ENCODE peak calls at places on chromosomes 5 and 9, in ten cellular contexts. W is brain microvascular endothelial cell, U is HCT116, H is IMR-90, T is left ventricle myocardium inferior, B is NB4, I is bronchial epithelial cell, S is tibial nerve, P is tibial artery, J is psoas muscle. V is an unnamed sample.

GRCh38 chr9:122580360-122580759 is 2.8 kb downstream of the OR1L8 start:
- DNase-seq in W (peak; percentile 53), U (peak; percentile 4), H (peak; percentile 61), T (no peak), B (no peak), I (peak; percentile 55), S (no peak), P (no peak), J (no peak), V (no peak)

GRCh38 chr5:64872044-64872443 is 103.3 kb downstream of the CWC27 start:
- DNase-seq in W (no peak), U (no peak), H (peak; percentile 50), T (no peak), B (no peak), I (peak; percentile 60), S (no peak), P (no peak), J (no peak), V (no peak)

GRCh38 chr5:111172504-111172903 is 51.7 kb upstream of the CAMK4 start:
- DNase-seq in W (no peak), U (no peak), H (no peak), T (no peak), B (no peak), I (peak; percentile 8), S (no peak), P (no peak), J (no peak), V (no peak)

GRCh38 chr5:142976861-142977260 is 206.7 kb downstream of the ARHGAP26 start:
- DNase-seq in W (no peak), U (no peak), H (peak; percentile 29), T (no peak), B (peak; percentile 72), I (no peak), S (no peak), P (no peak), J (no peak), V (no peak)

GRCh38 chr5:74903165-74903787 is 37.1 kb upstream of the FAM169A start:
- DNase-seq in W (no peak), U (peak; percentile 72), H (no peak), T (no peak), B (no peak), I (peak; percentile 82), S (no peak), P (no peak), J (no peak), V (peak; percentile 16)

GRCh38 chr5:116554764-116555163 is 19.9 kb downstream of the SEMA6A start:
- DNase-seq in W (no peak), U (no peak), H (no peak), T (no peak), B (no peak), I (no peak), S (no peak), P (no peak), J (no peak), V (no peak)

GRCh38 chr9:137989156-137989555 is 111.6 kb downstream of the CACNA1B start:
- DNase-seq in W (no peak), U (no peak), H (no peak), T (no peak), B (no peak), I (no peak), S (no peak), P (no peak), J (no peak), V (no peak)

GRCh38 chr5:135004376-135004775 is 29.7 kb downstream of the PITX1 start:
- DNase-seq in W (no peak), U (no peak), H (no peak), T (no peak), B (no peak), I (no peak), S (no peak), P (no peak), J (no peak), V (no peak)

GRCh38 chr9:36135791-36136276 is 699 bp upstream of the GLIPR2 start:
- DNase-seq in W (no peak), U (no peak), H (no peak), T (no peak), B (no peak), I (no peak), S (no peak), P (no peak), J (no peak), V (no peak)

GRCh38 chr5:52481216-52481615 is 306.5 kb upstream of the ITGA1 start:
- DNase-seq in W (no peak), U (no peak), H (no peak), T (no peak), B (no peak), I (peak; percentile 85), S (no peak), P (no peak), J (no peak), V (no peak)

GRCh38 chr9:9914174-9914573 is 698.6 kb downstream of the PTPRD start:
- DNase-seq in W (no peak), U (no peak), H (no peak), T (no peak), B (no peak), I (no peak), S (no peak), P (no peak), J (no peak), V (no peak)

GRCh38 chr9:9920425-9920824 is 692.4 kb downstream of the PTPRD start:
- DNase-seq in W (no peak), U (no peak), H (no peak), T (no peak), B (no peak), I (no peak), S (no peak), P (no peak), J (no peak), V (no peak)

GRCh38 chr9:9921771-9922170 is 691.0 kb downstream of the PTPRD start:
- DNase-seq in W (no peak), U (no peak), H (no peak), T (no peak), B (no peak), I (peak; percentile 19), S (no peak), P (no peak), J (no peak), V (no peak)

GRCh38 chr9:9917400-9917799 is 695.4 kb downstream of the PTPRD start:
- DNase-seq in W (no peak), U (no peak), H (no peak), T (no peak), B (no peak), I (no peak), S (no peak), P (no peak), J (no peak), V (no peak)

GRCh38 chr9:9919174-9919573 is 693.6 kb downstream of the PTPRD start:
- DNase-seq in W (no peak), U (no peak), H (no peak), T (no peak), B (no peak), I (no peak), S (no peak), P (no peak), J (no peak), V (no peak)
- TF ChIP-seq CTCF in W (no peak), U (no peak), H (no peak), T (no peak), B (no peak), I (no peak), S (no peak), P (no peak), J (no peak), V (no peak)

DNA sequence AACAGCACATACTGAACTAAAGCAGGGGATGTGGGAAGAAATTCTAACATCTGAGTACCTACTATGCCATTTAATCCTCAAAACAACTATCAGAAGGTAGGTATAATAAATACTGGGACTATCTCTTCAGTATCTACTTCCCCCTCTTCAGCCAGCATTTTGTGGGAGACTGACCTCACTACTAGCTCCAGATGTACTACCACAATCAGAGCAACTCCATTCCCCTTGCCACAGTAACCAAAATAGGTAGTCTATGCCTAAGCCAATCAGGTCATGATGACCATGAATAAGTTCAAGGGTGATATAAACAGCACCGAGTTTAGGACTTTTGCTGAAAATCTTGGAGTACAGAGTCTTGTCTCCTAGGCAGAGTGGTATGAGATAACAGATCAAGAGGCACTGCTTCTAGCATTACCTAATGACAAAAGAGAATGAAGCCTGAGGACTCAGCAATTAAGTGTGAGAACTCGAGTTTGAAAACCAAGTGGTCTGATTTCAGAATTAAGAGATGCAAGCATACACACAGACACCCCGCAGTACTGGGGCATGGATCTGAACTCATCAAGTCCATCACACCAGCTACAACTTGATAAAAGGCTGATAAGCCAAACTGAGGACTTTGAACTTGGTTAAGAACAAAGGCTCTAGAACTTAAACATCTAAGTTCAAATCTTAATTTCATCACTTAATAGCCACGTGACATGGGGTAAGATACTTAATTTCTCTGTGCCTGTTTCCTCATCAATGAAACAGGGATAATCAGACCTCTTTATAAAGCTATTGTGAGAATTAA is 9.7 kb downstream of the FNIP1 start:
- DNase-seq in W (no peak), U (no peak), H (no peak), T (no peak), B (no peak), I (no peak), S (no peak), P (no peak), J (no peak), V (no peak)
- H3K4me3 ChIP-seq in W (no peak overlapping the region), U (no peak overlapping the region), H (no peak overlapping the region), T (no peak overlapping the region), B (no peak overlapping the region), I (no peak overlapping the region), S (no peak overlapping the region), P (no peak overlapping the region), J (peak overlapping the region; percentile 4), V (no peak overlapping the region)

GRCh38 chr9:96241391-96241809 is 60.6 kb downstream of the HSD17B3 start:
- DNase-seq in W (no peak), U (peak; percentile 82), H (no peak), T (no peak), B (no peak), I (peak; percentile 84), S (no peak), P (no peak), J (no peak), V (peak; percentile 52)

GRCh38 chr9:96246267-96246671 is 55.7 kb downstream of the HSD17B3 start:
- DNase-seq in W (no peak), U (no peak), H (no peak), T (no peak), B (no peak), I (no peak), S (no peak), P (no peak), J (no peak), V (no peak)

GRCh38 chr9:96242829-96243228 is 59.1 kb downstream of the HSD17B3 start:
- DNase-seq in W (no peak), U (no peak), H (no peak), T (no peak), B (no peak), I (no peak), S (no peak), P (no peak), J (no peak), V (no peak)

GRCh38 chr9:96243798-96244197 is 58.2 kb downstream of the HSD17B3 start:
- DNase-seq in W (no peak), U (no peak), H (no peak), T (no peak), B (no peak), I (no peak), S (no peak), P (no peak), J (no peak), V (no peak)

GRCh38 chr9:96245399-96245798 is 56.6 kb downstream of the HSD17B3 start:
- DNase-seq in W (no peak), U (no peak), H (no peak), T (no peak), B (peak; percentile 15), I (no peak), S (no peak), P (no peak), J (no peak), V (no peak)
- TF ChIP-seq CTCF in W (peak; percentile 33), U (peak; percentile 24), H (no peak), T (no peak), B (peak; percentile 45), I (no peak), S (no peak), P (no peak), J (no peak), V (peak; percentile 12)

GRCh38 chr9:121299467-121300282 is 31.7 kb downstream of the GSN start:
- DNase-seq in W (no peak), U (no peak), H (no peak), T (peak; percentile 93), B (no peak), I (no peak), S (peak; percentile 78), P (peak; percentile 90), J (peak; percentile 79), V (peak; percentile 25)
- H3K4me3 ChIP-seq in W (peak overlapping the region; percentile 52), U (peak overlapping the region; percentile 43), H (peak overlapping the region; percentile 14), T (peak overlapping the region; percentile 72), B (no peak overlapping the region), I (peak overlapping the region; percentile 43), S (peak overlapping the region; percentile 60), P (peak overlapping the region; percentile 57), J (peak overlapping the region; percentile 75), V (peak overlapping the region; percentile 46)